ENCODE peak calls at places on chromosome 9, in five cellular contexts. J, G, T, C and L are unnamed samples.

GRCh38 chr9:81461196-81461595 is 228.2 kb downstream of the TLE1 start:
- DNase-seq in G (no peak), J (no peak), T (no peak), C (no peak), L (no peak)

GRCh38 chr9:105541838-105542237 is 16.1 kb upstream of the FKTN start:
- DNase-seq in T (peak), G (no peak), C (no peak), J (no peak), L (no peak)

GRCh38 chr9:110820378-110820777 is 151.8 kb downstream of the MUSK start:
- DNase-seq in T (no peak), C (no peak), G (no peak), J (no peak), L (no peak)

GRCh38 chr9:100213730-100214477 is 114.9 kb downstream of the INVS start:
- DNase-seq in C (no peak), G (no peak), T (no peak), J (no peak), L (no peak)

GRCh38 chr9:86176468-86176867 is 77.1 kb upstream of the GOLM1 start:
- DNase-seq in J (peak), T (no peak), G (no peak), C (no peak), L (no peak)

GRCh38 chr9:129383005-129383414 is 204.9 kb upstream of the IER5L start:
- DNase-seq in T (no peak), C (no peak), J (peak), G (no peak), L (no peak)

GRCh38 chr9:78606011-78606410 is 309.1 kb downstream of the PSAT1 start:
- DNase-seq in T (no peak), J (no peak), G (no peak), C (no peak), L (no peak)

GRCh38 chr9:75186767-75187380 is 98.6 kb downstream of the OSTF1 start:
- DNase-seq in C (peak), T (no peak), J (peak), G (no peak), L (no peak)

GRCh38 chr9:37079370-37080164 is 40.8 kb upstream of the ZCCHC7 start:
- DNase-seq in T (peak), J (peak), C (peak), G (peak), L (peak)

GRCh38 chr9:134424818-134425217 is 98.6 kb downstream of the RXRA start:
- DNase-seq in G (no peak), T (no peak), J (no peak), C (no peak), L (no peak)

GRCh38 chr9:129111143-129111761 is at the start of gene PTPA:
- DNase-seq in G (peak), C (peak), J (peak), T (no peak), L (peak)

GRCh38 chr9:71929223-71929622 is 17.8 kb downstream of the C9orf85 start:
- DNase-seq in J (no peak), G (no peak), T (no peak), C (no peak), L (no peak)

GRCh38 chr9:16964228-16964627 is 93.8 kb upstream of the BNC2 start:
- DNase-seq in J (no peak), T (no peak), C (no peak), G (no peak), L (no peak)

GRCh38 chr9:130981002-130981760 is 27.8 kb upstream of the LAMC3 start:
- DNase-seq in T (no peak), G (no peak), C (no peak), J (no peak), L (peak)

GRCh38 chr9:114513050-114513951 is 8.0 kb upstream of the WHRN start:
- DNase-seq in G (no peak), J (no peak), C (no peak), T (no peak), L (no peak)

GRCh38 chr9:4865685-4866084 is 72.9 kb downstream of the RCL1 start:
- DNase-seq in T (no peak), J (no peak), G (no peak), C (peak), L (no peak)

GRCh38 chr9:75117572-75117971 is 29.3 kb downstream of the OSTF1 start:
- DNase-seq in T (no peak), C (no peak), G (no peak), J (no peak), L (no peak)

GRCh38 chr9:18826248-18826647 is 206.8 kb downstream of the SAXO1 start:
- DNase-seq in J (no peak), G (no peak), T (no peak), C (no peak), L (no peak)

GRCh38 chr9:135566552-135566951 is 5.0 kb downstream of the PAEP start:
- DNase-seq in C (no peak), J (no peak), T (no peak), G (no peak), L (no peak)

GRCh38 chr9:135971892-135972291 is 10.7 kb upstream of the UBAC1 start:
- DNase-seq in G (peak), C (peak), J (no peak), T (no peak), L (no peak)

GRCh38 chr9:136980669-136981478 is 1.9 kb upstream of the LCNL1 start:
- DNase-seq in C (no peak), J (no peak), T (no peak), G (no peak), L (no peak)

GRCh38 chr9:126822873-126823272 is 18.0 kb downstream of the ZBTB43 start:
- DNase-seq in T (no peak), C (no peak), J (no peak), G (no peak), L (no peak)

GRCh38 chr9:123933801-123934200 is 3.9 kb upstream of the DENND1A start:
- DNase-seq in T (no peak), J (no peak), C (no peak), G (peak), L (no peak)

GRCh38 chr9:123928471-123929176 is 1.3 kb downstream of the DENND1A start:
- DNase-seq in C (peak), J (peak), G (no peak), T (no peak), L (no peak)

GRCh38 chr9:123929177-123929869 is 603 bp downstream of the DENND1A start:
- DNase-seq in T (no peak), J (no peak), C (peak), G (peak), L (no peak)

GRCh38 chr9:123929870-123930831 is at the start of gene DENND1A:
- DNase-seq in C (peak), J (peak), G (peak), T (no peak), L (peak)

DNA sequence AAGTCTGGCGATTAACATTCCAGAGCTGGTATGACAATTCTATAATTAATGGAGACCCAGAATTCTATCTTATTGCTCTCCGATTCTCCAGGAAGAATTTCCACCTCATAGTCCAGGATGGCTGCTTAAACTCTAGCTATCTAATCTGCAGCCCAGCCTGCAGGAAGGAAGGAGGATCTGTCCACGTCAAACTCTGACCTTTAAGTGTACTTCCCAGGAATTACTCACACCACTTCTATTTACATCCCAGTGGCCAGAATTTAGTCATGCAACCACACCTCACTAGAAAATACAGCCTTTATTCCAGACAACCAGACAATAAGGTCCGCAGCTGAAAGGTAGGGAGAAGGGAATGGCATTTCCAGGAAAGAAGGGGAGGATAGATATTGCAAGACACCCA is 3.5 kb upstream of the DENND1A start:
- DNase-seq in G (peak), C (peak), J (no peak), T (no peak), L (no peak)
- TF ChIP-seq GABPA in G (peak), C (no peak), J (no peak), T (no peak), L (no peak)

DNA sequence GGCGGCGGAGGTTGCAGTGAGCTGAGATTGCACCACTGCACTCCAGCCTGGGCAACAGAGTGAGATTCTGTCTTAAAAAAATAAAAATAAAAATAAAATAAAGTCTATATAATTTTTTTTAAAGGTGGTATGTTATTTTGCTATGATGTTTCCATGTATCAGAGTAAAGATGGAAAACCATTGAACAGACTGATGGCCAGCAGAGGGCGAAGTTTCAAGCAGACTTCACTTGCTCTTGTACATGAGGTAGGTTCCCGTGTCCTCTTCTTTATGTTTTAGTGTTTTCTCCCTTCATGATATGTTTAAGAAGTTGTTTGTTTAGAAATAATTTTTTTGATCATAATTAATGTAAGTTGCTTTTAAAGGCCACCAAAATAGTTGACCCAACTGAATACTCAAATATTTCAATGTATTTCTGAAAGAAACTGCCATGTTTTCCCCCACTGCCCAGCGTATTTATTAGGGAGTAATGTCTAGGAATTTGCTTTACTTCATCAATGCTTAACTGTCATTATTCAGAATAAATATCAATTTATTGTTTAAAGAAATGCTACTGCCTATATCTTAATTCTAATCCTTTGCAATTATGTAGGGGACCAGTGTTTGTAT is 146.4 kb downstream of the HACD4 start:
- DNase-seq in T (peak), J (peak), G (peak), C (no peak), L (peak)
- TF ChIP-seq CTCF in T (peak), J (peak), G (peak), C (no peak), L (peak)

DNA sequence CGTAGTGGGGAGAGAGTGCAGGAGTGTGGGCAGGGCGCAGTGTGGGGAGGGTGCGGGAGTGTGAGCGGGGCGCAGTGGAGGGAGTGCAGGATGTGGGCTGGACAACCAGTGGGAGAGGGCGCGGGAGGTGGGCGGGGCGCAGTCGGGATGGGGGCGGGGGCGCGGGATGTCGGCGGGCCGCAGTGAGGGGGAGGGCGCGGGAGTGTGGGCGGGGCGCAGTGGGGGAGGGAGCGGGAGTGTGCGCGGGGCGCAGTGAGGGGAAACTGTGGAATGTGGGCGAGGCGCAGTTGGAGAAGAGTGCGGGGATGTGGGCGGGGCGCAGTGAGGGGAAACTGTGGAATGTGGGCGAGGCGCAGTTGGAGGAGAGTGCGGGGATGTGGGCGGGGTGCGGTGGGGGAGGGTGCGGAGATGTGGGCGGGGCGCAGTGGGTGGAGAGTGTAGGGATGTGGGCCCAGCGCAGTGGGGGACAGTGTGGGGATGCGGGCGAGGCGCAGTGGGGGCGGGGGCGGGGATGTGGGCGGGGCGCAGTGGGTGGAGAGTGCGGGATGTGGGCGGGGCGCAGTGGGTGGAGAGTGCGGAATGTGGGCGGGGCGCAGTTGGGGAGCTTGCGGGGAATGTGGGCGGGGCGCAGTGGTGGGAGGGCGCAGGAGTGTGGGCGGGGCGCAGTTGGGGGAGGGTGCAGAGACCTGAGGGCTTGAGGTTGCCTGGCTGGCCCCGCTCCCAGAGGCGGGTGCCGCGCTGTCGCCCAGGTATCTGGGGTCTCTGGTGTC is at the start of gene NXNL2:
- DNase-seq in C (peak), J (peak), T (no peak), G (no peak), L (peak)
- TF ChIP-seq GABPA in C (no peak), J (no peak), T (no peak), G (no peak), L (no peak)

GRCh38 chr9:108860764-108861163 is 1.3 kb upstream of the ACTL7A start:
- DNase-seq in J (no peak), G (no peak), T (no peak), C (no peak), L (no peak)

GRCh38 chr9:108859459-108860114 is 2.5 kb upstream of the ACTL7A start:
- DNase-seq in G (no peak), T (peak), J (no peak), C (no peak), L (no peak)

GRCh38 chr9:108860354-108860753 is 1.7 kb upstream of the ACTL7A start:
- DNase-seq in G (no peak), T (no peak), C (no peak), J (no peak), L (no peak)

GRCh38 chr9:108861464-108861863 is 602 bp upstream of the ACTL7A start:
- DNase-seq in G (no peak), C (no peak), J (no peak), T (no peak), L (no peak)

DNA sequence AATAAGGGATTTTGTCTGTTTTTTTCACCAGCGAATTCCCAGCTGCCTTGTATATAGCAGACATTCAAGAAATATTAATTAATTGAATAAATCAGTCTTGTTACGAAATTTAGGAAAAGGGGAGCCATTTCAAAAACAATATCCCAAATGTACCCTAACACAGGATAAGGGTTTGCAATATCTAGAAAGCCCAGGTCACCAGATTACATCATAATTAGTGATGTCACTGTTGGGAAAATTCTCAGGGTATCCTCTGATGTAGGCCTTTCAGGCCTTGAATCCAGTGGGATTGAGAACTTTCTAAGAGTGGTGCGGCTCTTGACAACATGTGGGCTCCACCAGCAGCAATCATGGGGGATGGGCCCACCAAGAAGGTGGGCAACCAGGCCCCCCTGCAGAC is at the start of gene ACTL7A:
- DNase-seq in T (no peak), C (no peak), J (no peak), G (no peak), L (no peak)
- TF ChIP-seq CTCF in T (no peak), C (no peak), J (no peak), G (no peak), L (no peak)

DNA sequence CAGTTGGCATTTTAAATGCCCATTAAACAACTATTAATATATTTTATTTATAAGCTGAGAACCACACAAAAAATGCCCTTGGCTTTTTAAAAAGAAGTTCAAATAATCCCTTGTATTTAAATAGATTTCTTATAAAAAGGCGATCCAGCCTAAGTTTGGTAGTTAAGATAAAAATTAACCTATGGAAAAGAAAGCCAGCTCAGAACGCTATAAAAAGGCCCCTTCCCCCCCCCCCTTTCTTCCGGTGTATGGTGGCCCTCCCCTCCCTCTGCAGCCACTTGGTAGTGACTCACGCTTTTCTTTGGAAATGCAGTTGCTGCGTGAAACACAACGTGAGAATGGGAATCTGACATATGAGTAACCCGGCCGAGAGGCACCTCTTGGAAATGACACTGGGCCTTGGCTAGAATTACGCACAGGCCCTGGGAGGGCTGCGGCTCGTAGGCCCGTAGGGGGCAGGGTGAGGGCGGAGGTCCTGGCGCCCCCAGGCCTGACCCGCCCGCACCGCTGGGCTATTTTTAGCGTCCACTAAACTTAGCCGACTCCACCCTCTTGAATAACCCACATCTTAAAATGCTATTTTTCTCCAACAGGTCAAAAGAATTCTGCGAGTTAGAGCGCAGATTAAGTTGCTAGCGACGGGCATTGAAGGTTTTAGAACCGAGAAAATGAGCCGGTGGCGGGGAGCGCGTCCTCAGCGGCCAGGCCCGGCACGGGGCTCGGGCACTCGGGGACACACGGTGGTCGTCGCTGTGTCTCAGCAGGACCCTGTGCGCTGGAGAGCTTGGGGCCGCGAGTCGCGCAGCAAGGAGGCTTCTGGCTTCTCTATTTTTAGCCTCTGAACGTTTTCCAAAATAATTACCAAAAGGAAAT is 168.7 kb downstream of the AUH start:
- DNase-seq in J (peak), C (peak), G (peak), T (no peak), L (peak)
- TF ChIP-seq GABPA in J (peak), C (peak), G (no peak), T (no peak), L (no peak)